ENCODE peak calls at places on chromosomes 16 and 17, in four cellular contexts. D is endothelial cell of umbilical vein, N is endodermal cell, U is tibial nerve. I is an unnamed sample. For H3K36me3, the result is how much of the 10 kb centered on the place peaks cover.

GRCh38 chr17:65786479-65786878 is 225.0 kb upstream of the AXIN2 start:
- DNase-seq in D (no peak), N (no peak), U (no peak), I (no peak)

GRCh38 chr16:50025544-50025931 is 513 bp downstream of the CNEP1R1 start:
- DNase-seq in D (no peak), N (no peak), U (no peak), I (peak)

GRCh38 chr17:77002103-77003045 is 134.2 kb downstream of the MGAT5B start:
- DNase-seq in D (no peak), N (peak), U (no peak), I (peak)

GRCh38 chr17:8494506-8495111 is 58.9 kb downstream of the NDEL1 start:
- DNase-seq in D (no peak), N (no peak), U (no peak), I (no peak)

GRCh38 chr17:39704821-39705551 is 5.1 kb downstream of the ERBB2 start:
- DNase-seq in D (no peak), N (peak), U (no peak), I (no peak)

GRCh38 chr17:60600490-60601431 is 768 bp downstream of the PPM1D start:
- DNase-seq in D (peak), N (peak), U (peak), I (peak)

GRCh38 chr17:74430706-74431567 is 951 bp upstream of the GPRC5C start:
- DNase-seq in D (no peak), N (peak), U (peak), I (no peak)

GRCh38 chr16:53372942-53373871 is 61.1 kb upstream of the RBL2 start:
- DNase-seq in D (no peak), N (no peak), U (no peak), I (no peak)

GRCh38 chr16:56651586-56651985 is at the start of gene MT1B:
- DNase-seq in D (no peak), N (no peak), U (no peak), I (no peak)

GRCh38 chr17:55442462-55442861 is 20.8 kb upstream of the MMD start:
- DNase-seq in D (no peak), N (no peak), U (no peak), I (no peak)

GRCh38 chr17:5413682-5414081 is 5.8 kb downstream of the NUP88 start:
- DNase-seq in D (peak), N (no peak), U (no peak), I (no peak)

GRCh38 chr16:30747799-30748633 is at the start of gene PHKG2:
- DNase-seq in D (peak), N (peak), U (peak), I (peak)

GRCh38 chr16:72921106-72921505 is 126.8 kb downstream of the ZFHX3 start:
- DNase-seq in D (no peak), N (no peak), U (no peak), I (no peak)

GRCh38 chr16:87086575-87086974 is 230.6 kb downstream of the C16orf95 start:
- DNase-seq in D (no peak), N (no peak), U (no peak), I (no peak)

GRCh38 chr16:82990155-82990554 is 363.4 kb downstream of the CDH13 start:
- DNase-seq in D (no peak), N (no peak), U (no peak), I (no peak)

GRCh38 chr16:13919330-13919682 is 648 bp upstream of the ERCC4 start:
- DNase-seq in D (no peak), N (no peak), U (no peak), I (no peak)

GRCh38 chr16:56990407-56991286 is 1.3 kb downstream of the NLRC5 start:
- DNase-seq in D (no peak), N (no peak), U (no peak), I (no peak)

GRCh38 chr17:46092996-46093395 is 93.9 kb downstream of the STH start:
- DNase-seq in D (no peak), N (no peak), U (no peak), I (no peak)

GRCh38 chr16:85626191-85626951 is 13.2 kb downstream of the GSE1 start:
- DNase-seq in D (no peak), N (peak), U (no peak), I (no peak)

GRCh38 chr17:21005367-21005766 is 37.4 kb downstream of the USP22 start:
- DNase-seq in D (peak), N (no peak), U (no peak), I (no peak)

GRCh38 chr16:24524855-24525652 is 14.3 kb upstream of the RBBP6 start:
- DNase-seq in D (no peak), N (no peak), U (no peak), I (no peak)

DNA sequence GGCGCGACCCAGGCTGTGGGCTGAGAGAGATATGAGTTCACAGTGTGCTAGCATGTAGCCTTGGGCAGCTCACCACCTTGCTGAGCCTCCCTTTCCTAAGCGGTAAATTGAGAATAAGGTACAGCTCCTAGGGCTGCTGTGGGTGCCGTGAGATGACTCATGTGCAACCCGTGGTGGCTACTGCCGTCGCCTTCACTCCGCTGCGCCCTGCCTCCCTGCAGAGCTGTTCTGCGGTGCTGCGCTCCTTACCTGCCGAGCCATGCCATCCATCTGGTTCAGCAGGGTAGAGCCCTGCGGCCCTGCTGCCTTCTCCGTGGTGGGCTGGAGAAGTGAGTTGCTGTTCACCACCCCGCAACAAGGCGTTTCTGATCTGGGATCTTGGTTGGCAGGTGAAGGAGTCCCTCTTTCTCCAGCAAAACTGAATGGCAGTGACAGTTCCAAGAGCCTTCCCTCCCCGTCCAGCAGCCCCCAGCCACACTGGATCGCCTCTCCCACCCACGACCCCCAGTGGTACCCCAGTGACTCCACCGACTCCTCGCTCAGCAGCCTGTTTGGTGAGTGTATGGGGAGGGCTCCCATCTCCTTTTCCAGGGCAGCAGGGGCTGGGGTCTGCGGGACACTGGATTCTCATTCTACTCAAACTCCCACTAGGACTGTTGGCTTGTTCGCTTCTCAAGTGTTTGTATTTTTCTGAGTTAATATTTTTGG is 9.3 kb upstream of the JPT2 start:
- DNase-seq in D (no peak), N (no peak), U (no peak), I (no peak)
- H3K36me3 ChIP-seq in D (under half), N (half or more), U (under half), I (under half)

GRCh38 chr17:78781339-78782304 is at the start of gene CYTH1:
- DNase-seq in D (peak), N (peak), U (no peak), I (peak)

GRCh38 chr17:78785663-78786057 is 3.6 kb upstream of the CYTH1 start:
- DNase-seq in D (no peak), N (peak), U (no peak), I (no peak)

GRCh38 chr17:78783711-78784396 is 1.8 kb upstream of the CYTH1 start:
- DNase-seq in D (no peak), N (no peak), U (no peak), I (no peak)

GRCh38 chr17:78785011-78785662 is 3.1 kb upstream of the CYTH1 start:
- DNase-seq in D (no peak), N (no peak), U (no peak), I (no peak)

GRCh38 chr17:78784397-78784751 is 2.3 kb upstream of the CYTH1 start:
- DNase-seq in D (no peak), N (no peak), U (no peak), I (no peak)
- H3K27ac ChIP-seq in D (no peak), N (no peak), U (no peak), I (no peak)

GRCh38 chr17:42002792-42003301 is 14.4 kb downstream of the DNAJC7 start:
- DNase-seq in D (peak), N (no peak), U (no peak), I (no peak)

GRCh38 chr17:42009170-42009569 is 8.1 kb downstream of the DNAJC7 start:
- DNase-seq in D (no peak), N (peak), U (no peak), I (no peak)

GRCh38 chr17:42002175-42002791 is 15.0 kb downstream of the DNAJC7 start:
- DNase-seq in D (no peak), N (no peak), U (no peak), I (no peak)

GRCh38 chr17:42001729-42002128 is 15.5 kb downstream of the DNAJC7 start:
- DNase-seq in D (no peak), N (no peak), U (no peak), I (no peak)

GRCh38 chr17:42005128-42005527 is 12.1 kb downstream of the DNAJC7 start:
- DNase-seq in D (no peak), N (no peak), U (no peak), I (no peak)
- H3K36me3 ChIP-seq in D (under half), N (half or more), U (under half), I (under half)

GRCh38 chr17:17793378-17794214 is 43.2 kb downstream of the SREBF1 start:
- DNase-seq in D (no peak), N (no peak), U (no peak), I (no peak)
- H3K27ac ChIP-seq in D (no peak), N (no peak), U (no peak), I (no peak)

DNA sequence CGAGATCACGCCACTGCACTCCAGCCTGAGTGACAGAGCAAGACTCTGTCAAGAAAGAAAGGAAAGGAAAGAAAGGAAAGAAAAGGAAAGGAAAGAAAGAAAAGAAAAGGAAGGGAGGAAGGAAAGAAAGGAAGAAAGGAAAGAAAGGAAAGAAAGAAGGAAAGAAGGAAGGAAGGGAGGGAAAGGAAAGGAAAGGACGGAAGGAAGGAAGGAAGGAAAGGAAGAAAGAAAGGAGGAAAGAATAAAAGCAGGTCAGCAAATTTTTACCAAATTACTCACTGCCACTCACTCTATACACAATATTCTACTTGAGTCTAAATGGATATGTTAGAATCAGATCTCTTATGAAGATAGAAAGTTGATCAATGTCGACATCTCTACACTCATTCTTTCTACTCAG is 49.8 kb downstream of the RND2 start:
- DNase-seq in D (no peak), N (no peak), U (no peak), I (no peak)
- H3K36me3 ChIP-seq in D (under half), N (under half), U (under half), I (under half)

GRCh38 chr16:27462200-27462845 is 60.3 kb downstream of the IL21R start:
- DNase-seq in D (no peak), N (no peak), U (no peak), I (no peak)
- H3K27ac ChIP-seq in D (peak), N (no peak), U (no peak), I (peak)

I was measured in SJCRH30.